ENCODE peak calls at places on chromosomes 2 and 18, in six cellular contexts. One of them, this sample, is unnamed.

GRCh38 chr2:189124175-189124574 is 55.4 kb downstream of the COL5A2 start:
- DNase-seq in activated CD4-positive, alpha-beta T cell treated with anti-CD3 and anti-CD28 coated beads, Interleukin-2, amount 10 ng/mL, durations not matched to agents 7 days and 5 days: no peak
- DNase-seq in progenitor cell of endocrine pancreas: no peak
- DNase-seq in ACHN: no peak
- DNase-seq in uterus: no peak
- DNase-seq in EH: peak
- DNase-seq in this sample: no peak

GRCh38 chr2:147663153-147663961 is 181.5 kb upstream of the ACVR2A start:
- DNase-seq in activated CD4-positive, alpha-beta T cell treated with anti-CD3 and anti-CD28 coated beads, Interleukin-2, amount 10 ng/mL, durations not matched to agents 7 days and 5 days: peak
- DNase-seq in progenitor cell of endocrine pancreas: no peak
- DNase-seq in ACHN: no peak
- DNase-seq in uterus: no peak
- DNase-seq in EH: no peak
- DNase-seq in this sample: no peak

GRCh38 chr2:127065299-127065931 is 41.5 kb downstream of the BIN1 start:
- DNase-seq in activated CD4-positive, alpha-beta T cell treated with anti-CD3 and anti-CD28 coated beads, Interleukin-2, amount 10 ng/mL, durations not matched to agents 7 days and 5 days: no peak
- DNase-seq in progenitor cell of endocrine pancreas: no peak
- DNase-seq in ACHN: no peak
- DNase-seq in uterus: no peak
- DNase-seq in EH: no peak
- DNase-seq in this sample: no peak

GRCh38 chr18:48391863-48392262 is 17.3 kb downstream of the ZBTB7C start:
- DNase-seq in activated CD4-positive, alpha-beta T cell treated with anti-CD3 and anti-CD28 coated beads, Interleukin-2, amount 10 ng/mL, durations not matched to agents 7 days and 5 days: no peak
- DNase-seq in progenitor cell of endocrine pancreas: no peak
- DNase-seq in ACHN: no peak
- DNase-seq in uterus: no peak
- DNase-seq in EH: no peak
- DNase-seq in this sample: no peak

GRCh38 chr2:99787011-99787410 is 297.2 kb upstream of the REV1 start:
- DNase-seq in activated CD4-positive, alpha-beta T cell treated with anti-CD3 and anti-CD28 coated beads, Interleukin-2, amount 10 ng/mL, durations not matched to agents 7 days and 5 days: no peak
- DNase-seq in progenitor cell of endocrine pancreas: no peak
- DNase-seq in ACHN: no peak
- DNase-seq in uterus: no peak
- DNase-seq in EH: no peak
- DNase-seq in this sample: no peak

GRCh38 chr2:85674417-85674816 is 6.4 kb upstream of the SFTPB start:
- DNase-seq in activated CD4-positive, alpha-beta T cell treated with anti-CD3 and anti-CD28 coated beads, Interleukin-2, amount 10 ng/mL, durations not matched to agents 7 days and 5 days: no peak
- DNase-seq in progenitor cell of endocrine pancreas: no peak
- DNase-seq in ACHN: no peak
- DNase-seq in uterus: no peak
- DNase-seq in EH: peak
- DNase-seq in this sample: no peak

GRCh38 chr2:181458881-181459280 is 1.7 kb downstream of the ITGA4 start:
- DNase-seq in activated CD4-positive, alpha-beta T cell treated with anti-CD3 and anti-CD28 coated beads, Interleukin-2, amount 10 ng/mL, durations not matched to agents 7 days and 5 days: no peak
- DNase-seq in progenitor cell of endocrine pancreas: no peak
- DNase-seq in ACHN: no peak
- DNase-seq in uterus: no peak
- DNase-seq in EH: no peak
- DNase-seq in this sample: no peak

GRCh38 chr2:26597197-26597596 is 44.0 kb downstream of the CIB4 start:
- DNase-seq in activated CD4-positive, alpha-beta T cell treated with anti-CD3 and anti-CD28 coated beads, Interleukin-2, amount 10 ng/mL, durations not matched to agents 7 days and 5 days: no peak
- DNase-seq in progenitor cell of endocrine pancreas: no peak
- DNase-seq in ACHN: no peak
- DNase-seq in uterus: no peak
- DNase-seq in EH: no peak
- DNase-seq in this sample: no peak

GRCh38 chr2:32453242-32454062 is 96.6 kb downstream of the BIRC6 start:
- DNase-seq in activated CD4-positive, alpha-beta T cell treated with anti-CD3 and anti-CD28 coated beads, Interleukin-2, amount 10 ng/mL, durations not matched to agents 7 days and 5 days: no peak
- DNase-seq in progenitor cell of endocrine pancreas: no peak
- DNase-seq in ACHN: no peak
- DNase-seq in uterus: no peak
- DNase-seq in EH: peak
- DNase-seq in this sample: no peak

GRCh38 chr2:109171444-109172334 is 42.7 kb downstream of the SH3RF3 start:
- DNase-seq in activated CD4-positive, alpha-beta T cell treated with anti-CD3 and anti-CD28 coated beads, Interleukin-2, amount 10 ng/mL, durations not matched to agents 7 days and 5 days: no peak
- DNase-seq in progenitor cell of endocrine pancreas: no peak
- DNase-seq in ACHN: no peak
- DNase-seq in uterus: peak
- DNase-seq in EH: peak
- DNase-seq in this sample: peak

GRCh38 chr2:226489765-226490164 is 309.9 kb downstream of the IRS1 start:
- DNase-seq in activated CD4-positive, alpha-beta T cell treated with anti-CD3 and anti-CD28 coated beads, Interleukin-2, amount 10 ng/mL, durations not matched to agents 7 days and 5 days: no peak
- DNase-seq in progenitor cell of endocrine pancreas: no peak
- DNase-seq in ACHN: peak
- DNase-seq in uterus: no peak
- DNase-seq in EH: peak
- DNase-seq in this sample: no peak

GRCh38 chr2:69997296-69998184 is 36.1 kb upstream of the ASPRV1 start:
- DNase-seq in activated CD4-positive, alpha-beta T cell treated with anti-CD3 and anti-CD28 coated beads, Interleukin-2, amount 10 ng/mL, durations not matched to agents 7 days and 5 days: no peak
- DNase-seq in progenitor cell of endocrine pancreas: no peak
- DNase-seq in ACHN: peak
- DNase-seq in uterus: no peak
- DNase-seq in EH: peak
- DNase-seq in this sample: no peak

GRCh38 chr2:26530141-26530540 is 52.2 kb upstream of the OTOF start:
- DNase-seq in activated CD4-positive, alpha-beta T cell treated with anti-CD3 and anti-CD28 coated beads, Interleukin-2, amount 10 ng/mL, durations not matched to agents 7 days and 5 days: no peak
- DNase-seq in progenitor cell of endocrine pancreas: no peak
- DNase-seq in ACHN: no peak
- DNase-seq in uterus: no peak
- DNase-seq in EH: no peak
- DNase-seq in this sample: no peak

GRCh38 chr2:150134223-150134858 is 353.1 kb downstream of the RND3 start:
- DNase-seq in activated CD4-positive, alpha-beta T cell treated with anti-CD3 and anti-CD28 coated beads, Interleukin-2, amount 10 ng/mL, durations not matched to agents 7 days and 5 days: no peak
- DNase-seq in progenitor cell of endocrine pancreas: no peak
- DNase-seq in ACHN: no peak
- DNase-seq in uterus: no peak
- DNase-seq in EH: peak
- DNase-seq in this sample: no peak

GRCh38 chr2:10901160-10901559 is 10.6 kb upstream of the KCNF1 start:
- DNase-seq in activated CD4-positive, alpha-beta T cell treated with anti-CD3 and anti-CD28 coated beads, Interleukin-2, amount 10 ng/mL, durations not matched to agents 7 days and 5 days: no peak
- DNase-seq in progenitor cell of endocrine pancreas: no peak
- DNase-seq in ACHN: no peak
- DNase-seq in uterus: no peak
- DNase-seq in EH: peak
- DNase-seq in this sample: peak

GRCh38 chr2:3633089-3633981 is 24.7 kb upstream of the ALLC start:
- DNase-seq in activated CD4-positive, alpha-beta T cell treated with anti-CD3 and anti-CD28 coated beads, Interleukin-2, amount 10 ng/mL, durations not matched to agents 7 days and 5 days: no peak
- DNase-seq in progenitor cell of endocrine pancreas: no peak
- DNase-seq in ACHN: no peak
- DNase-seq in uterus: no peak
- DNase-seq in EH: peak
- DNase-seq in this sample: no peak

GRCh38 chr18:1732143-1732542 is 827.5 kb downstream of the ADCYAP1 start:
- DNase-seq in activated CD4-positive, alpha-beta T cell treated with anti-CD3 and anti-CD28 coated beads, Interleukin-2, amount 10 ng/mL, durations not matched to agents 7 days and 5 days: no peak
- DNase-seq in progenitor cell of endocrine pancreas: no peak
- DNase-seq in ACHN: no peak
- DNase-seq in uterus: no peak
- DNase-seq in EH: no peak
- DNase-seq in this sample: no peak

GRCh38 chr18:77024476-77024875 is 108.1 kb downstream of the MBP start:
- DNase-seq in activated CD4-positive, alpha-beta T cell treated with anti-CD3 and anti-CD28 coated beads, Interleukin-2, amount 10 ng/mL, durations not matched to agents 7 days and 5 days: no peak
- DNase-seq in progenitor cell of endocrine pancreas: no peak
- DNase-seq in ACHN: no peak
- DNase-seq in uterus: no peak
- DNase-seq in EH: no peak
- DNase-seq in this sample: no peak

GRCh38 chr18:75161629-75162028 is 47.3 kb downstream of the PTGR3 start:
- DNase-seq in activated CD4-positive, alpha-beta T cell treated with anti-CD3 and anti-CD28 coated beads, Interleukin-2, amount 10 ng/mL, durations not matched to agents 7 days and 5 days: peak
- DNase-seq in progenitor cell of endocrine pancreas: no peak
- DNase-seq in ACHN: peak
- DNase-seq in uterus: no peak
- DNase-seq in EH: peak
- DNase-seq in this sample: peak

GRCh38 chr2:128589681-128590080 is 271.0 kb upstream of the HS6ST1 start:
- DNase-seq in activated CD4-positive, alpha-beta T cell treated with anti-CD3 and anti-CD28 coated beads, Interleukin-2, amount 10 ng/mL, durations not matched to agents 7 days and 5 days: no peak
- DNase-seq in progenitor cell of endocrine pancreas: no peak
- DNase-seq in ACHN: no peak
- DNase-seq in uterus: no peak
- DNase-seq in EH: no peak
- DNase-seq in this sample: no peak

GRCh38 chr2:196204991-196205766 is 33.8 kb upstream of the STK17B start:
- DNase-seq in activated CD4-positive, alpha-beta T cell treated with anti-CD3 and anti-CD28 coated beads, Interleukin-2, amount 10 ng/mL, durations not matched to agents 7 days and 5 days: no peak
- DNase-seq in progenitor cell of endocrine pancreas: no peak
- DNase-seq in ACHN: no peak
- DNase-seq in uterus: no peak
- DNase-seq in EH: no peak
- DNase-seq in this sample: no peak

GRCh38 chr2:42228101-42228500 is 58.9 kb downstream of the EML4 start:
- DNase-seq in activated CD4-positive, alpha-beta T cell treated with anti-CD3 and anti-CD28 coated beads, Interleukin-2, amount 10 ng/mL, durations not matched to agents 7 days and 5 days: no peak
- DNase-seq in progenitor cell of endocrine pancreas: no peak
- DNase-seq in ACHN: no peak
- DNase-seq in uterus: no peak
- DNase-seq in EH: no peak
- DNase-seq in this sample: no peak

GRCh38 chr2:191025155-191025554 is 11.2 kb upstream of the STAT1 start:
- DNase-seq in activated CD4-positive, alpha-beta T cell treated with anti-CD3 and anti-CD28 coated beads, Interleukin-2, amount 10 ng/mL, durations not matched to agents 7 days and 5 days: no peak
- DNase-seq in progenitor cell of endocrine pancreas: no peak
- DNase-seq in ACHN: no peak
- DNase-seq in uterus: no peak
- DNase-seq in EH: no peak
- DNase-seq in this sample: no peak

GRCh38 chr2:128062571-128062970 is 28.4 kb upstream of the UGGT1 start:
- DNase-seq in activated CD4-positive, alpha-beta T cell treated with anti-CD3 and anti-CD28 coated beads, Interleukin-2, amount 10 ng/mL, durations not matched to agents 7 days and 5 days: no peak
- DNase-seq in progenitor cell of endocrine pancreas: no peak
- DNase-seq in ACHN: no peak
- DNase-seq in uterus: no peak
- DNase-seq in EH: no peak
- DNase-seq in this sample: no peak

GRCh38 chr2:191128172-191128910 is 22.5 kb downstream of the STAT4 start:
- DNase-seq in activated CD4-positive, alpha-beta T cell treated with anti-CD3 and anti-CD28 coated beads, Interleukin-2, amount 10 ng/mL, durations not matched to agents 7 days and 5 days: no peak
- DNase-seq in progenitor cell of endocrine pancreas: no peak
- DNase-seq in ACHN: no peak
- DNase-seq in uterus: no peak
- DNase-seq in EH: no peak
- DNase-seq in this sample: no peak

GRCh38 chr2:240856151-240856980 is 12.3 kb upstream of the AGXT start:
- DNase-seq in activated CD4-positive, alpha-beta T cell treated with anti-CD3 and anti-CD28 coated beads, Interleukin-2, amount 10 ng/mL, durations not matched to agents 7 days and 5 days: no peak
- DNase-seq in progenitor cell of endocrine pancreas: no peak
- DNase-seq in ACHN: no peak
- DNase-seq in uterus: no peak
- DNase-seq in EH: no peak
- DNase-seq in this sample: peak

GRCh38 chr2:21067863-21068537 is 24.1 kb upstream of the APOB start:
- DNase-seq in activated CD4-positive, alpha-beta T cell treated with anti-CD3 and anti-CD28 coated beads, Interleukin-2, amount 10 ng/mL, durations not matched to agents 7 days and 5 days: no peak
- DNase-seq in progenitor cell of endocrine pancreas: no peak
- DNase-seq in ACHN: no peak
- DNase-seq in uterus: no peak
- DNase-seq in EH: no peak
- DNase-seq in this sample: no peak

GRCh38 chr2:217330647-217331046 is 470.8 kb upstream of the TNP1 start:
- DNase-seq in activated CD4-positive, alpha-beta T cell treated with anti-CD3 and anti-CD28 coated beads, Interleukin-2, amount 10 ng/mL, durations not matched to agents 7 days and 5 days: no peak
- DNase-seq in progenitor cell of endocrine pancreas: no peak
- DNase-seq in ACHN: no peak
- DNase-seq in uterus: no peak
- DNase-seq in EH: no peak
- DNase-seq in this sample: no peak

GRCh38 chr2:16043627-16044026 is 103.3 kb downstream of the MYCN start:
- DNase-seq in activated CD4-positive, alpha-beta T cell treated with anti-CD3 and anti-CD28 coated beads, Interleukin-2, amount 10 ng/mL, durations not matched to agents 7 days and 5 days: no peak
- DNase-seq in progenitor cell of endocrine pancreas: no peak
- DNase-seq in ACHN: no peak
- DNase-seq in uterus: no peak
- DNase-seq in EH: no peak
- DNase-seq in this sample: no peak

GRCh38 chr2:58991357-58991756 is 750.2 kb upstream of the FANCL start:
- DNase-seq in activated CD4-positive, alpha-beta T cell treated with anti-CD3 and anti-CD28 coated beads, Interleukin-2, amount 10 ng/mL, durations not matched to agents 7 days and 5 days: no peak
- DNase-seq in progenitor cell of endocrine pancreas: no peak
- DNase-seq in ACHN: no peak
- DNase-seq in uterus: no peak
- DNase-seq in EH: no peak
- DNase-seq in this sample: no peak

GRCh38 chr2:88627055-88627855 is at the start of gene EIF2AK3:
- DNase-seq in activated CD4-positive, alpha-beta T cell treated with anti-CD3 and anti-CD28 coated beads, Interleukin-2, amount 10 ng/mL, durations not matched to agents 7 days and 5 days: peak
- DNase-seq in progenitor cell of endocrine pancreas: peak
- DNase-seq in ACHN: peak
- DNase-seq in uterus: peak
- DNase-seq in EH: peak
- DNase-seq in this sample: peak

GRCh38 chr18:58276640-58277456 is 232.8 kb downstream of the NEDD4L start:
- DNase-seq in activated CD4-positive, alpha-beta T cell treated with anti-CD3 and anti-CD28 coated beads, Interleukin-2, amount 10 ng/mL, durations not matched to agents 7 days and 5 days: no peak
- DNase-seq in progenitor cell of endocrine pancreas: no peak
- DNase-seq in ACHN: no peak
- DNase-seq in uterus: no peak
- DNase-seq in EH: no peak
- DNase-seq in this sample: no peak

GRCh38 chr2:9554841-9555337 is 741 bp downstream of the ADAM17 start:
- DNase-seq in activated CD4-positive, alpha-beta T cell treated with anti-CD3 and anti-CD28 coated beads, Interleukin-2, amount 10 ng/mL, durations not matched to agents 7 days and 5 days: peak
- DNase-seq in progenitor cell of endocrine pancreas: no peak
- DNase-seq in ACHN: peak
- DNase-seq in uterus: peak
- DNase-seq in EH: peak
- DNase-seq in this sample: peak

GRCh38 chr2:160803881-160804280 is 310.3 kb upstream of the RBMS1 start:
- DNase-seq in activated CD4-positive, alpha-beta T cell treated with anti-CD3 and anti-CD28 coated beads, Interleukin-2, amount 10 ng/mL, durations not matched to agents 7 days and 5 days: no peak
- DNase-seq in progenitor cell of endocrine pancreas: no peak
- DNase-seq in ACHN: no peak
- DNase-seq in uterus: no peak
- DNase-seq in EH: no peak
- DNase-seq in this sample: no peak

GRCh38 chr2:215920244-215921100 is 92.9 kb downstream of the MREG start:
- DNase-seq in activated CD4-positive, alpha-beta T cell treated with anti-CD3 and anti-CD28 coated beads, Interleukin-2, amount 10 ng/mL, durations not matched to agents 7 days and 5 days: peak
- DNase-seq in progenitor cell of endocrine pancreas: peak
- DNase-seq in ACHN: peak
- DNase-seq in uterus: peak
- DNase-seq in EH: peak
- DNase-seq in this sample: peak

GRCh38 chr18:26089247-26090129 is 925 bp downstream of the SS18 start:
- DNase-seq in activated CD4-positive, alpha-beta T cell treated with anti-CD3 and anti-CD28 coated beads, Interleukin-2, amount 10 ng/mL, durations not matched to agents 7 days and 5 days: peak
- DNase-seq in progenitor cell of endocrine pancreas: peak
- DNase-seq in ACHN: peak
- DNase-seq in uterus: no peak
- DNase-seq in EH: peak
- DNase-seq in this sample: peak

GRCh38 chr2:189599245-189599644 is 18.7 kb upstream of the SLC40A1 start:
- DNase-seq in activated CD4-positive, alpha-beta T cell treated with anti-CD3 and anti-CD28 coated beads, Interleukin-2, amount 10 ng/mL, durations not matched to agents 7 days and 5 days: no peak
- DNase-seq in progenitor cell of endocrine pancreas: no peak
- DNase-seq in ACHN: no peak
- DNase-seq in uterus: no peak
- DNase-seq in EH: peak
- DNase-seq in this sample: no peak

GRCh38 chr18:24270937-24271380 is 126.7 kb downstream of the OSBPL1A start:
- DNase-seq in activated CD4-positive, alpha-beta T cell treated with anti-CD3 and anti-CD28 coated beads, Interleukin-2, amount 10 ng/mL, durations not matched to agents 7 days and 5 days: no peak
- DNase-seq in progenitor cell of endocrine pancreas: no peak
- DNase-seq in ACHN: peak
- DNase-seq in uterus: no peak
- DNase-seq in EH: peak
- DNase-seq in this sample: peak

GRCh38 chr2:179355881-179356280 is 91.2 kb upstream of the SESTD1 start:
- DNase-seq in activated CD4-positive, alpha-beta T cell treated with anti-CD3 and anti-CD28 coated beads, Interleukin-2, amount 10 ng/mL, durations not matched to agents 7 days and 5 days: no peak
- DNase-seq in progenitor cell of endocrine pancreas: no peak
- DNase-seq in ACHN: no peak
- DNase-seq in uterus: no peak
- DNase-seq in EH: no peak
- DNase-seq in this sample: no peak

This sample was measured in SK-MEL-5.